ENCODE peak calls at places on chromosome 1, in nine cellular contexts. One of them, this sample, is unnamed.

GRCh38 chr1:43636006-43636641 is 13.8 kb upstream of the KDM4A start:
- DNase-seq in CD8-positive, alpha-beta T cell: no peak
- DNase-seq in fibroblast of mammary gland: no peak
- DNase-seq in stomach: no peak
- DNase-seq in right lobe of liver: no peak
- DNase-seq in cardiac muscle cell: no peak
- DNase-seq in endothelial cell: no peak
- DNase-seq in fibroblast of the aortic adventitia: no peak
- DNase-seq in AG09309: no peak
- DNase-seq in this sample: peak; percentile 32

GRCh38 chr1:167800241-167800640 is 78.5 kb downstream of the MPZL1 start:
- DNase-seq in AG09309: no peak
- DNase-seq in stomach: no peak
- DNase-seq in fibroblast of the aortic adventitia: no peak
- DNase-seq in cardiac muscle cell: peak; percentile 19
- DNase-seq in endothelial cell: no peak
- DNase-seq in fibroblast of mammary gland: peak; percentile 28
- DNase-seq in right lobe of liver: no peak
- DNase-seq in CD8-positive, alpha-beta T cell: no peak
- DNase-seq in this sample: no peak

GRCh38 chr1:151265446-151266236 is 11.1 kb downstream of the PSMD4 start:
- DNase-seq in cardiac muscle cell: no peak
- DNase-seq in fibroblast of the aortic adventitia: no peak
- DNase-seq in stomach: no peak
- DNase-seq in endothelial cell: no peak
- DNase-seq in fibroblast of mammary gland: no peak
- DNase-seq in CD8-positive, alpha-beta T cell: no peak
- DNase-seq in AG09309: no peak
- DNase-seq in right lobe of liver: no peak
- DNase-seq in this sample: no peak

GRCh38 chr1:156191292-156191954 is 2.5 kb upstream of the SLC25A44 start:
- DNase-seq in endothelial cell: no peak
- DNase-seq in CD8-positive, alpha-beta T cell: no peak
- DNase-seq in fibroblast of the aortic adventitia: no peak
- DNase-seq in AG09309: no peak
- DNase-seq in fibroblast of mammary gland: no peak
- DNase-seq in stomach: no peak
- DNase-seq in cardiac muscle cell: no peak
- DNase-seq in right lobe of liver: no peak
- DNase-seq in this sample: no peak

GRCh38 chr1:156475568-156476500 is 24.7 kb downstream of the MEF2D start:
- DNase-seq in endothelial cell: no peak
- DNase-seq in fibroblast of mammary gland: peak; percentile 95
- DNase-seq in AG09309: peak; percentile 62
- DNase-seq in cardiac muscle cell: no peak
- DNase-seq in stomach: peak; percentile 66
- DNase-seq in CD8-positive, alpha-beta T cell: no peak
- DNase-seq in right lobe of liver: no peak
- DNase-seq in fibroblast of the aortic adventitia: peak; percentile 92
- DNase-seq in this sample: no peak

GRCh38 chr1:36654586-36654985 is 171.9 kb upstream of the CSF3R start:
- DNase-seq in endothelial cell: no peak
- DNase-seq in fibroblast of mammary gland: no peak
- DNase-seq in cardiac muscle cell: no peak
- DNase-seq in AG09309: no peak
- DNase-seq in fibroblast of the aortic adventitia: no peak
- DNase-seq in stomach: no peak
- DNase-seq in right lobe of liver: no peak
- DNase-seq in CD8-positive, alpha-beta T cell: no peak
- DNase-seq in this sample: no peak

GRCh38 chr1:30605441-30605920 is 117.9 kb downstream of the MATN1 start:
- DNase-seq in AG09309: no peak
- DNase-seq in endothelial cell: no peak
- DNase-seq in fibroblast of the aortic adventitia: no peak
- DNase-seq in fibroblast of mammary gland: no peak
- DNase-seq in CD8-positive, alpha-beta T cell: no peak
- DNase-seq in right lobe of liver: no peak
- DNase-seq in cardiac muscle cell: no peak
- DNase-seq in stomach: no peak
- DNase-seq in this sample: no peak

GRCh38 chr1:195238313-195238712 is 1369.9 kb downstream of the KCNT2 start:
- DNase-seq in fibroblast of mammary gland: no peak
- DNase-seq in AG09309: no peak
- DNase-seq in right lobe of liver: no peak
- DNase-seq in cardiac muscle cell: no peak
- DNase-seq in endothelial cell: no peak
- DNase-seq in stomach: no peak
- DNase-seq in CD8-positive, alpha-beta T cell: no peak
- DNase-seq in fibroblast of the aortic adventitia: no peak
- DNase-seq in this sample: no peak

GRCh38 chr1:58782308-58783089 is 1.3 kb downstream of the JUN start:
- DNase-seq in cardiac muscle cell: peak; percentile 74
- DNase-seq in AG09309: no peak
- DNase-seq in right lobe of liver: peak; percentile 80
- DNase-seq in fibroblast of the aortic adventitia: peak; percentile 41
- DNase-seq in fibroblast of mammary gland: no peak
- DNase-seq in stomach: peak; percentile 66
- DNase-seq in CD8-positive, alpha-beta T cell: peak; percentile 80
- DNase-seq in endothelial cell: peak; percentile 41
- DNase-seq in this sample: peak; percentile 48

GRCh38 chr1:27527857-27528700 is 38.1 kb upstream of the WASF2 start:
- DNase-seq in cardiac muscle cell: peak; percentile 75
- DNase-seq in stomach: peak; percentile 67
- DNase-seq in right lobe of liver: no peak
- DNase-seq in fibroblast of mammary gland: no peak
- DNase-seq in endothelial cell: peak; percentile 32
- DNase-seq in fibroblast of the aortic adventitia: no peak
- DNase-seq in AG09309: no peak
- DNase-seq in CD8-positive, alpha-beta T cell: peak; percentile 70
- DNase-seq in this sample: no peak

GRCh38 chr1:177249231-177249630 is 78.5 kb downstream of the BRINP2 start:
- DNase-seq in endothelial cell: no peak
- DNase-seq in right lobe of liver: no peak
- DNase-seq in cardiac muscle cell: no peak
- DNase-seq in CD8-positive, alpha-beta T cell: no peak
- DNase-seq in fibroblast of the aortic adventitia: no peak
- DNase-seq in fibroblast of mammary gland: no peak
- DNase-seq in stomach: no peak
- DNase-seq in AG09309: no peak
- DNase-seq in this sample: no peak

GRCh38 chr1:19064906-19065450 is 108.5 kb upstream of the IFFO2 start:
- DNase-seq in fibroblast of the aortic adventitia: no peak
- DNase-seq in fibroblast of mammary gland: no peak
- DNase-seq in AG09309: no peak
- DNase-seq in cardiac muscle cell: no peak
- DNase-seq in endothelial cell: no peak
- DNase-seq in right lobe of liver: no peak
- DNase-seq in stomach: no peak
- DNase-seq in CD8-positive, alpha-beta T cell: no peak
- DNase-seq in this sample: no peak

GRCh38 chr1:65581120-65581519 is 160.7 kb downstream of the LEPR start:
- DNase-seq in CD8-positive, alpha-beta T cell: no peak
- DNase-seq in AG09309: no peak
- DNase-seq in endothelial cell: no peak
- DNase-seq in stomach: no peak
- DNase-seq in right lobe of liver: no peak
- DNase-seq in cardiac muscle cell: no peak
- DNase-seq in fibroblast of mammary gland: peak; percentile 2
- DNase-seq in fibroblast of the aortic adventitia: peak; percentile 15
- DNase-seq in this sample: no peak
- TF ChIP-seq CTCF in CD8-positive, alpha-beta T cell: no peak
- TF ChIP-seq CTCF in AG09309: peak; percentile 51
- TF ChIP-seq CTCF in endothelial cell: no peak
- TF ChIP-seq CTCF in stomach: no peak
- TF ChIP-seq CTCF in right lobe of liver: peak; percentile 28
- TF ChIP-seq CTCF in cardiac muscle cell: peak; percentile 26
- TF ChIP-seq CTCF in fibroblast of mammary gland: peak; percentile 7
- TF ChIP-seq CTCF in fibroblast of the aortic adventitia: peak; percentile 42
- TF ChIP-seq CTCF in this sample: peak; percentile 25

GRCh38 chr1:229370601-229371021 is 27.8 kb upstream of the CCSAP start:
- DNase-seq in fibroblast of the aortic adventitia: no peak
- DNase-seq in fibroblast of mammary gland: no peak
- DNase-seq in CD8-positive, alpha-beta T cell: no peak
- DNase-seq in cardiac muscle cell: peak; percentile 2
- DNase-seq in AG09309: no peak
- DNase-seq in endothelial cell: no peak
- DNase-seq in right lobe of liver: no peak
- DNase-seq in stomach: no peak
- DNase-seq in this sample: no peak
- TF ChIP-seq CTCF in fibroblast of the aortic adventitia: no peak
- TF ChIP-seq CTCF in fibroblast of mammary gland: no peak
- TF ChIP-seq CTCF in CD8-positive, alpha-beta T cell: no peak
- TF ChIP-seq CTCF in cardiac muscle cell: no peak
- TF ChIP-seq CTCF in AG09309: no peak
- TF ChIP-seq CTCF in endothelial cell: no peak
- TF ChIP-seq CTCF in right lobe of liver: no peak
- TF ChIP-seq CTCF in stomach: no peak
- TF ChIP-seq CTCF in this sample: peak; percentile 3

DNA sequence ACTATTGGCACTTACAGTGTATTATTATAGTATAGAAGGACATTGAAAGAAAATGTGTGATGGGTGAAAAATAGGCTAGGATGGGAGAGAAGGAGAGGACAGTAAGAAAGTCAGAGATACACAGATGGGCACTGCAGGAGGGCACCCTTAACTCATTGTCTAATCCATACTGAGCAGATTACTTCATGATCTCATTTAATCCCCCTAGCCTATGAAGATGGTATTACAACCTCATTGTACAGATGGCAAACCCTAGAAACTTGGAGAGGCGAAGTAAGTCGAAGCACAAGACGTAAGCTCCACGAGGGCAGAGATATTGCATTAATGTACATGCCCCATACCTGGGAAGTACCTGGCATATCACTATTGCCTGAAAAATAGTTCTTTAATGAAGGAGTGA is 346.9 kb upstream of the DAB1 start:
- DNase-seq in CD8-positive, alpha-beta T cell: no peak
- DNase-seq in fibroblast of mammary gland: peak; percentile 18
- DNase-seq in endothelial cell: no peak
- DNase-seq in cardiac muscle cell: no peak
- DNase-seq in right lobe of liver: no peak
- DNase-seq in fibroblast of the aortic adventitia: peak; percentile 0
- DNase-seq in stomach: no peak
- DNase-seq in AG09309: no peak
- DNase-seq in this sample: no peak
- TF ChIP-seq CTCF in CD8-positive, alpha-beta T cell: no peak
- TF ChIP-seq CTCF in fibroblast of mammary gland: peak; percentile 41
- TF ChIP-seq CTCF in endothelial cell: peak; percentile 71
- TF ChIP-seq CTCF in cardiac muscle cell: peak; percentile 11
- TF ChIP-seq CTCF in right lobe of liver: no peak
- TF ChIP-seq CTCF in fibroblast of the aortic adventitia: peak; percentile 29
- TF ChIP-seq CTCF in stomach: no peak
- TF ChIP-seq CTCF in AG09309: peak; percentile 25
- TF ChIP-seq CTCF in this sample: peak; percentile 44

GRCh38 chr1:16048573-16049189 is 5.1 kb downstream of the CLCNKB start:
- DNase-seq in fibroblast of mammary gland: no peak
- DNase-seq in right lobe of liver: no peak
- DNase-seq in fibroblast of the aortic adventitia: peak; percentile 16
- DNase-seq in CD8-positive, alpha-beta T cell: peak; percentile 52
- DNase-seq in AG09309: no peak
- DNase-seq in cardiac muscle cell: peak; percentile 98
- DNase-seq in stomach: peak; percentile 50
- DNase-seq in endothelial cell: peak; percentile 70
- DNase-seq in this sample: no peak
- TF ChIP-seq CTCF in fibroblast of mammary gland: no peak
- TF ChIP-seq CTCF in right lobe of liver: no peak
- TF ChIP-seq CTCF in fibroblast of the aortic adventitia: no peak
- TF ChIP-seq CTCF in CD8-positive, alpha-beta T cell: no peak
- TF ChIP-seq CTCF in AG09309: no peak
- TF ChIP-seq CTCF in cardiac muscle cell: peak; percentile 12
- TF ChIP-seq CTCF in stomach: no peak
- TF ChIP-seq CTCF in endothelial cell: no peak
- TF ChIP-seq CTCF in this sample: peak; percentile 17

GRCh38 chr1:207863893-207864535 is 46.9 kb downstream of the CD34 start:
- DNase-seq in fibroblast of the aortic adventitia: no peak
- DNase-seq in stomach: no peak
- DNase-seq in CD8-positive, alpha-beta T cell: peak; percentile 66
- DNase-seq in fibroblast of mammary gland: no peak
- DNase-seq in right lobe of liver: no peak
- DNase-seq in cardiac muscle cell: no peak
- DNase-seq in endothelial cell: no peak
- DNase-seq in AG09309: no peak
- DNase-seq in this sample: no peak
- TF ChIP-seq CTCF in fibroblast of the aortic adventitia: no peak
- TF ChIP-seq CTCF in stomach: no peak
- TF ChIP-seq CTCF in CD8-positive, alpha-beta T cell: no peak
- TF ChIP-seq CTCF in fibroblast of mammary gland: no peak
- TF ChIP-seq CTCF in right lobe of liver: no peak
- TF ChIP-seq CTCF in cardiac muscle cell: no peak
- TF ChIP-seq CTCF in endothelial cell: no peak
- TF ChIP-seq CTCF in AG09309: no peak
- TF ChIP-seq CTCF in this sample: no peak

GRCh38 chr1:1049318-1050165 is 24.6 kb downstream of the RNF223 start:
- DNase-seq in fibroblast of the aortic adventitia: no peak
- DNase-seq in cardiac muscle cell: no peak
- DNase-seq in stomach: no peak
- DNase-seq in right lobe of liver: no peak
- DNase-seq in endothelial cell: no peak
- DNase-seq in CD8-positive, alpha-beta T cell: no peak
- DNase-seq in AG09309: no peak
- DNase-seq in fibroblast of mammary gland: no peak
- DNase-seq in this sample: no peak
- TF ChIP-seq CTCF in fibroblast of the aortic adventitia: no peak
- TF ChIP-seq CTCF in cardiac muscle cell: no peak
- TF ChIP-seq CTCF in stomach: no peak
- TF ChIP-seq CTCF in right lobe of liver: no peak
- TF ChIP-seq CTCF in endothelial cell: no peak
- TF ChIP-seq CTCF in CD8-positive, alpha-beta T cell: no peak
- TF ChIP-seq CTCF in AG09309: no peak
- TF ChIP-seq CTCF in fibroblast of mammary gland: no peak
- TF ChIP-seq CTCF in this sample: no peak

GRCh38 chr1:45552309-45552708 is 1.7 kb downstream of the AKR1A1 start:
- DNase-seq in endothelial cell: no peak
- DNase-seq in stomach: peak; percentile 66
- DNase-seq in fibroblast of mammary gland: no peak
- DNase-seq in cardiac muscle cell: no peak
- DNase-seq in AG09309: no peak
- DNase-seq in CD8-positive, alpha-beta T cell: no peak
- DNase-seq in right lobe of liver: no peak
- DNase-seq in fibroblast of the aortic adventitia: no peak
- DNase-seq in this sample: peak; percentile 75

GRCh38 chr1:45545553-45546310 is 4.9 kb upstream of the AKR1A1 start:
- DNase-seq in cardiac muscle cell: no peak
- DNase-seq in endothelial cell: no peak
- DNase-seq in CD8-positive, alpha-beta T cell: no peak
- DNase-seq in stomach: no peak
- DNase-seq in fibroblast of mammary gland: no peak
- DNase-seq in right lobe of liver: no peak
- DNase-seq in AG09309: no peak
- DNase-seq in fibroblast of the aortic adventitia: no peak
- DNase-seq in this sample: no peak

GRCh38 chr1:45551684-45552083 is 1.1 kb downstream of the AKR1A1 start:
- DNase-seq in CD8-positive, alpha-beta T cell: no peak
- DNase-seq in stomach: no peak
- DNase-seq in AG09309: no peak
- DNase-seq in fibroblast of the aortic adventitia: no peak
- DNase-seq in right lobe of liver: no peak
- DNase-seq in fibroblast of mammary gland: no peak
- DNase-seq in cardiac muscle cell: no peak
- DNase-seq in endothelial cell: no peak
- DNase-seq in this sample: no peak

GRCh38 chr1:45554198-45554597 is 3.6 kb downstream of the AKR1A1 start:
- DNase-seq in AG09309: no peak
- DNase-seq in fibroblast of mammary gland: no peak
- DNase-seq in right lobe of liver: no peak
- DNase-seq in CD8-positive, alpha-beta T cell: no peak
- DNase-seq in cardiac muscle cell: no peak
- DNase-seq in fibroblast of the aortic adventitia: no peak
- DNase-seq in endothelial cell: no peak
- DNase-seq in stomach: no peak
- DNase-seq in this sample: no peak

GRCh38 chr1:45550401-45551305 is at the start of gene AKR1A1:
- DNase-seq in CD8-positive, alpha-beta T cell: peak; percentile 92
- DNase-seq in AG09309: peak; percentile 23
- DNase-seq in endothelial cell: peak; percentile 79
- DNase-seq in fibroblast of the aortic adventitia: peak; percentile 77
- DNase-seq in fibroblast of mammary gland: peak; percentile 78
- DNase-seq in right lobe of liver: peak; percentile 94
- DNase-seq in stomach: peak; percentile 92
- DNase-seq in cardiac muscle cell: peak; percentile 91
- DNase-seq in this sample: peak; percentile 77
- TF ChIP-seq CTCF in CD8-positive, alpha-beta T cell: no peak
- TF ChIP-seq CTCF in AG09309: no peak
- TF ChIP-seq CTCF in endothelial cell: no peak
- TF ChIP-seq CTCF in fibroblast of the aortic adventitia: peak; percentile 21
- TF ChIP-seq CTCF in fibroblast of mammary gland: no peak
- TF ChIP-seq CTCF in right lobe of liver: no peak
- TF ChIP-seq CTCF in stomach: no peak
- TF ChIP-seq CTCF in cardiac muscle cell: no peak
- TF ChIP-seq CTCF in this sample: peak; percentile 8

This sample was measured in foreskin keratinocyte.